ENCODE peak calls at places on chromosomes 13 and 19, in six cellular contexts. One of them, this sample, is unnamed.

GRCh38 chr19:33436360-33437345 is 63.1 kb downstream of the CEBPG start:
- DNase-seq in GM12878: no peak
- DNase-seq in HCT116: no peak
- DNase-seq in HepG2: no peak
- DNase-seq in H1: no peak
- DNase-seq in K562: no peak
- DNase-seq in this sample: no peak

GRCh38 chr13:33004454-33004853 is 11.8 kb upstream of the KL start:
- DNase-seq in H1: no peak
- DNase-seq in K562: no peak
- DNase-seq in GM12878: no peak
- DNase-seq in HCT116: no peak
- DNase-seq in HepG2: no peak
- DNase-seq in this sample: no peak

GRCh38 chr19:3270908-3271307 is 46.4 kb downstream of the CELF5 start:
- DNase-seq in HCT116: peak
- DNase-seq in K562: peak
- DNase-seq in H1: no peak
- DNase-seq in GM12878: no peak
- DNase-seq in HepG2: peak
- DNase-seq in this sample: peak

GRCh38 chr13:94494021-94494420 is 14.5 kb upstream of the DCT start:
- DNase-seq in HepG2: no peak
- DNase-seq in GM12878: no peak
- DNase-seq in H1: no peak
- DNase-seq in HCT116: no peak
- DNase-seq in K562: no peak
- DNase-seq in this sample: no peak

GRCh38 chr19:46289724-46290619 is 6.9 kb upstream of the HIF3A start:
- DNase-seq in GM12878: no peak
- DNase-seq in H1: no peak
- DNase-seq in HepG2: no peak
- DNase-seq in K562: no peak
- DNase-seq in HCT116: no peak
- DNase-seq in this sample: no peak

GRCh38 chr13:87669379-87669978 is 1.7 kb upstream of the SLITRK5 start:
- DNase-seq in GM12878: no peak
- DNase-seq in HepG2: peak
- DNase-seq in K562: no peak
- DNase-seq in H1: no peak
- DNase-seq in HCT116: no peak
- DNase-seq in this sample: no peak

GRCh38 chr13:109809216-109809890 is 23.0 kb upstream of the IRS2 start:
- DNase-seq in HepG2: no peak
- DNase-seq in K562: no peak
- DNase-seq in GM12878: no peak
- DNase-seq in HCT116: no peak
- DNase-seq in H1: no peak
- DNase-seq in this sample: no peak

GRCh38 chr13:30332516-30333165 is 25.3 kb upstream of the KATNAL1 start:
- DNase-seq in H1: no peak
- DNase-seq in GM12878: no peak
- DNase-seq in HepG2: no peak
- DNase-seq in K562: no peak
- DNase-seq in HCT116: no peak
- DNase-seq in this sample: no peak

GRCh38 chr19:38506723-38507550 is 73.4 kb downstream of the RYR1 start:
- DNase-seq in GM12878: peak
- DNase-seq in HCT116: peak
- DNase-seq in K562: peak
- DNase-seq in H1: peak
- DNase-seq in HepG2: peak
- DNase-seq in this sample: peak

GRCh38 chr13:51158365-51158764 is 47.3 kb upstream of the C13orf42 start:
- DNase-seq in K562: no peak
- DNase-seq in HepG2: peak
- DNase-seq in HCT116: no peak
- DNase-seq in H1: peak
- DNase-seq in GM12878: no peak
- DNase-seq in this sample: no peak

GRCh38 chr13:25688524-25688923 is 316.8 kb downstream of the ATP8A2 start:
- DNase-seq in H1: no peak
- DNase-seq in K562: no peak
- DNase-seq in GM12878: no peak
- DNase-seq in HCT116: no peak
- DNase-seq in HepG2: no peak
- DNase-seq in this sample: no peak

DNA sequence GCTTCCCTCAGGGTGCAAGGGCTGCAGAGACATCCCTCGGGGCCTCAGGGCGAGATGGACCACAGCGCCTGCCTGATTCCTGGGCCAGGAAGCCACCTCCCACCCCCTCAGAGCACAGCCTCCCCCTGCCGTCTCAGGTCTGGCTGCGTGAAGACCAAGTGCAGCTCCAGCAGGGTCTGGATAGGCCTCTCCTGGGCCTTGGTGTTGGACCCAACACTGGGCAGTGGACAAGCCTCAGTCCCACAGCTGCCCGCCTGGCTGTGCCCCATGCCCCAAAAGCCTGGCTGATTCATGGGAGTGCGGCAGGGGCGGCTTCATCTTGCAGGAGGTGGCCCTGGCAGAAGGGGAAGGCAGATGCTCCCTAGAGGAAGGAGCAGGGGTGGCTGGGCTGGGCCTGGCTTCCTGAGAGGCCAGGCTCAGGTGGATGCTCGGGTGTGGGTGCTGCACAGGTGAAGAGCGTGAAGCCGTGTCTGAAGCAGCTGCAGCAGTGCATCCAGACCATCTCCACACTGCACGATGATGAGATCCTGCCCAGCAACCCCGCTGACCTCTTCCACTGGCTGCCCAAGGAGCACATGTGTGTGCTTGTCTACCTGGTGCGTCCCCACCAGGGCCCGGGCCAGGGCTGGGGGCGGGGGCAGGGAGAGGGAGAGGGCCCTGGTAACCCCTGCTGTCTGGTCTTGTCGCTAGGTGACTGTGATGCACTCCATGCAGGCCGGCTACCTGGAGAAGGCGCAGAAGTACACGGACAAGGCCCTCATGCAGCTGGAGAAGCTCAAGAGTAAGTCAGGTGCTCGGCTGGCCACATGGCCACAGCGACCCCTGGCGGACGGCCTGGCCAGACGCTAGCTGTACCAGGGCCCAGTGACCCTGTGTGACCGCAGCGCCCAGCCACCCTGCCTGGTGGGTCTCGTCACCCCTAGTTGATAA is 21.7 kb downstream of the MAU2 start:
- DNase-seq in GM12878: no peak
- DNase-seq in HepG2: peak
- DNase-seq in HCT116: peak
- DNase-seq in H1: peak
- DNase-seq in K562: peak
- DNase-seq in this sample: peak
- TF ChIP-seq ATF3 in GM12878: no peak
- TF ChIP-seq ATF3 in HepG2: no peak
- TF ChIP-seq ATF3 in HCT116: no peak
- TF ChIP-seq ATF3 in H1: peak
- TF ChIP-seq ATF3 in K562: no peak
- TF ChIP-seq ATF3 in this sample: no peak

DNA sequence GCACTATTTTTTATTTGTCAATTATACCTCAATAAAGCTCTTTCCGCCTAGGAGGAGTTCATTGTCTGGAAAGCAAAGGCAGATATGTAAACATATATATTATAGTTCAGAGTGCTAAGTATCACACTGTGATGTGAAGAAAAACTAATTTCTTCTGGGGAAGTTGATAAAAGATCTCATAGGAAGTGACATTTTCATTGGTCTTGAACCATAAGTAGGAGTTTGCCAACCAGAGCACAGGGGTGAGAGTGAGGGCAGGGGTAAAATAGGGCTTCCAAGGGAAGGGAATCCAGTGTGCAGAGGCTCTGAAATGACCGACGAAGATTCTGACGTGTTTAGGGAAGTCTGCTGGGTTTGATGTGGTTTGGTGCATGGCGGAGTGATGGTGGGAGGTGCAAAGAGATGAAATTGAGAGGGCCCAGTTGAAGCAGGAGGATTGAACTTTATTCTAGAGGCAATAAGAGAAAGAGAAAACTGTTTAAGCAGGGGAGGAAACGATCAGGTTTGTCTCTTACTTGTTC is 781 bp upstream of the GTF2F2 start:
- DNase-seq in H1: no peak
- DNase-seq in GM12878: peak
- DNase-seq in HCT116: no peak
- DNase-seq in HepG2: no peak
- DNase-seq in K562: no peak
- DNase-seq in this sample: no peak
- TF ChIP-seq ATF3 in H1: no peak
- TF ChIP-seq ATF3 in GM12878: no peak
- TF ChIP-seq ATF3 in HCT116: no peak
- TF ChIP-seq ATF3 in HepG2: no peak
- TF ChIP-seq ATF3 in K562: no peak
- TF ChIP-seq ATF3 in this sample: no peak

GRCh38 chr19:8494158-8494557 is 8.3 kb downstream of the PRAM1 start:
- DNase-seq in HCT116: no peak
- DNase-seq in H1: no peak
- DNase-seq in GM12878: no peak
- DNase-seq in HepG2: no peak
- DNase-seq in K562: no peak
- DNase-seq in this sample: no peak

GRCh38 chr19:8490873-8491272 is 11.6 kb downstream of the PRAM1 start:
- DNase-seq in HCT116: no peak
- DNase-seq in GM12878: no peak
- DNase-seq in H1: no peak
- DNase-seq in K562: no peak
- DNase-seq in HepG2: no peak
- DNase-seq in this sample: no peak

GRCh38 chr19:8490395-8490760 is 12.1 kb downstream of the PRAM1 start:
- DNase-seq in HCT116: no peak
- DNase-seq in K562: no peak
- DNase-seq in H1: no peak
- DNase-seq in HepG2: no peak
- DNase-seq in GM12878: no peak
- DNase-seq in this sample: no peak

GRCh38 chr19:8489591-8490394 is 12.6 kb downstream of the PRAM1 start:
- DNase-seq in HCT116: no peak
- DNase-seq in K562: no peak
- DNase-seq in H1: no peak
- DNase-seq in GM12878: no peak
- DNase-seq in HepG2: no peak
- DNase-seq in this sample: no peak

GRCh38 chr19:8491574-8491973 is 10.9 kb downstream of the PRAM1 start:
- DNase-seq in HepG2: no peak
- DNase-seq in GM12878: no peak
- DNase-seq in HCT116: no peak
- DNase-seq in H1: no peak
- DNase-seq in K562: peak
- DNase-seq in this sample: no peak
- TF ChIP-seq ATF3 in HepG2: no peak
- TF ChIP-seq ATF3 in GM12878: no peak
- TF ChIP-seq ATF3 in HCT116: no peak
- TF ChIP-seq ATF3 in H1: no peak
- TF ChIP-seq ATF3 in K562: no peak
- TF ChIP-seq ATF3 in this sample: no peak

GRCh38 chr13:111945086-111945485 is 121.9 kb upstream of the SOX1 start:
- DNase-seq in HCT116: no peak
- DNase-seq in HepG2: no peak
- DNase-seq in GM12878: no peak
- DNase-seq in K562: no peak
- DNase-seq in H1: no peak
- DNase-seq in this sample: no peak
- TF ChIP-seq ATF3 in HCT116: no peak
- TF ChIP-seq ATF3 in HepG2: no peak
- TF ChIP-seq ATF3 in GM12878: no peak
- TF ChIP-seq ATF3 in K562: no peak
- TF ChIP-seq ATF3 in H1: no peak
- TF ChIP-seq ATF3 in this sample: no peak

GRCh38 chr19:15860522-15860921 is 37.4 kb downstream of the CYP4F2 start:
- DNase-seq in HCT116: no peak
- DNase-seq in H1: no peak
- DNase-seq in HepG2: no peak
- DNase-seq in K562: no peak
- DNase-seq in GM12878: no peak
- DNase-seq in this sample: no peak
- TF ChIP-seq ATF3 in HCT116: no peak
- TF ChIP-seq ATF3 in H1: no peak
- TF ChIP-seq ATF3 in HepG2: no peak
- TF ChIP-seq ATF3 in K562: no peak
- TF ChIP-seq ATF3 in GM12878: no peak
- TF ChIP-seq ATF3 in this sample: no peak